ENCODE peak calls at places on chromosome 16, in ten cellular contexts. E is endodermal cell; Y is GM12878; O is tibial artery; F is A549; V is GM20000; R is CD8-positive, alpha-beta T cell; I is fibroblast of mammary gland; M is AG04450; K is psoas muscle. W is an unnamed sample.

GRCh38 chr16:74984194-74984669 is 691 bp downstream of the WDR59 start:
- DNase-seq in E (no peak), Y (no peak), O (no peak), F (peak; percentile 15), V (no peak), R (no peak), I (peak; percentile 38), M (no peak), K (no peak), W (no peak)

GRCh38 chr16:68681038-68681437 is 35.9 kb downstream of the CDH3 start:
- DNase-seq in E (no peak), Y (no peak), O (no peak), F (no peak), V (no peak), R (no peak), I (no peak), M (no peak), K (no peak), W (no peak)

GRCh38 chr16:13631916-13632315 is 288.0 kb upstream of the ERCC4 start:
- DNase-seq in E (no peak), Y (no peak), O (no peak), F (no peak), V (no peak), R (no peak), I (no peak), M (no peak), K (no peak), W (no peak)

GRCh38 chr16:77199211-77199610 is at the start of gene SYCE1L:
- DNase-seq in E (no peak), Y (no peak), O (no peak), F (no peak), V (no peak), R (no peak), I (no peak), M (no peak), K (no peak), W (no peak)

GRCh38 chr16:23679274-23679985 is 741 bp downstream of the PLK1 start:
- DNase-seq in E (peak; percentile 80), Y (no peak), O (no peak), F (peak; percentile 80), V (peak; percentile 42), R (no peak), I (peak; percentile 34), M (no peak), K (no peak), W (peak; percentile 44)

GRCh38 chr16:27644165-27644564 is 94.2 kb downstream of the KATNIP start:
- DNase-seq in E (no peak), Y (no peak), O (no peak), F (no peak), V (no peak), R (no peak), I (no peak), M (no peak), K (no peak), W (no peak)

GRCh38 chr16:89187337-89188063 is 12.8 kb downstream of the SLC22A31 start:
- DNase-seq in E (peak; percentile 63), Y (no peak), O (no peak), F (no peak), V (no peak), R (no peak), I (peak; percentile 25), M (no peak), K (peak; percentile 21), W (no peak)

GRCh38 chr16:67150058-67150832 is 553 bp downstream of the B3GNT9 start:
- DNase-seq in E (peak; percentile 93), Y (no peak), O (peak; percentile 50), F (peak; percentile 51), V (peak; percentile 91), R (no peak), I (peak; percentile 80), M (no peak), K (peak; percentile 59), W (peak; percentile 86)

GRCh38 chr16:53756329-53756996 is 52.5 kb downstream of the FTO start:
- DNase-seq in E (no peak), Y (no peak), O (no peak), F (no peak), V (no peak), R (no peak), I (no peak), M (no peak), K (no peak), W (no peak)

GRCh38 chr16:2819939-2820835 is 3.1 kb downstream of the PRSS21 start:
- DNase-seq in E (peak; percentile 52), Y (no peak), O (peak; percentile 10), F (no peak), V (no peak), R (no peak), I (no peak), M (no peak), K (no peak), W (no peak)

GRCh38 chr16:57538235-57538711 is 1.9 kb upstream of the CCDC102A start:
- DNase-seq in E (peak; percentile 38), Y (no peak), O (no peak), F (no peak), V (peak; percentile 16), R (no peak), I (no peak), M (no peak), K (no peak), W (peak; percentile 39)

GRCh38 chr16:75620326-75621169 is 2.5 kb downstream of the ADAT1 start:
- DNase-seq in E (no peak), Y (no peak), O (no peak), F (no peak), V (no peak), R (peak; percentile 4), I (no peak), M (no peak), K (no peak), W (no peak)

GRCh38 chr16:66512589-66513404 is 37.1 kb downstream of the TK2 start:
- DNase-seq in E (no peak), Y (no peak), O (peak; percentile 67), F (no peak), V (no peak), R (no peak), I (peak; percentile 51), M (no peak), K (no peak), W (no peak)

GRCh38 chr16:645852-646678 is 3.1 kb upstream of the WDR90 start:
- DNase-seq in E (no peak), Y (no peak), O (no peak), F (no peak), V (no peak), R (no peak), I (no peak), M (no peak), K (no peak), W (no peak)

GRCh38 chr16:52050418-52050817 is 496.5 kb downstream of the TOX3 start:
- DNase-seq in E (no peak), Y (no peak), O (no peak), F (no peak), V (no peak), R (no peak), I (peak; percentile 21), M (no peak), K (no peak), W (no peak)

GRCh38 chr16:85199069-85199725 is 86.9 kb upstream of the CIBAR2 start:
- DNase-seq in E (no peak), Y (no peak), O (no peak), F (no peak), V (no peak), R (no peak), I (no peak), M (no peak), K (no peak), W (no peak)
- TF ChIP-seq CTCF in E (no peak), Y (no peak), O (no peak), F (no peak), V (no peak), R (no peak), I (no peak), M (no peak), K (no peak), W (no peak)

GRCh38 chr16:22171953-22172352 is 9.6 kb downstream of the SDR42E2 start:
- DNase-seq in E (no peak), Y (no peak), O (no peak), F (no peak), V (no peak), R (no peak), I (no peak), M (no peak), K (no peak), W (no peak)

GRCh38 chr16:22177968-22178934 is 15.9 kb downstream of the SDR42E2 start:
- DNase-seq in E (no peak), Y (no peak), O (no peak), F (no peak), V (no peak), R (no peak), I (no peak), M (no peak), K (no peak), W (no peak)

GRCh38 chr16:22174642-22175041 is 12.3 kb downstream of the SDR42E2 start:
- DNase-seq in E (no peak), Y (no peak), O (no peak), F (no peak), V (no peak), R (no peak), I (no peak), M (no peak), K (no peak), W (no peak)
- TF ChIP-seq CTCF in E (no peak), Y (no peak), O (no peak), F (no peak), V (no peak), R (no peak), I (no peak), M (no peak), K (no peak), W (no peak)

GRCh38 chr16:3998793-3999478 is 117.3 kb downstream of the ADCY9 start:
- DNase-seq in E (no peak), Y (no peak), O (no peak), F (no peak), V (no peak), R (no peak), I (peak; percentile 57), M (no peak), K (peak; percentile 56), W (no peak)
- TF ChIP-seq CTCF in E (no peak), Y (no peak), O (no peak), F (no peak), V (no peak), R (no peak), I (peak; percentile 3), M (no peak), K (no peak), W (no peak)

DNA sequence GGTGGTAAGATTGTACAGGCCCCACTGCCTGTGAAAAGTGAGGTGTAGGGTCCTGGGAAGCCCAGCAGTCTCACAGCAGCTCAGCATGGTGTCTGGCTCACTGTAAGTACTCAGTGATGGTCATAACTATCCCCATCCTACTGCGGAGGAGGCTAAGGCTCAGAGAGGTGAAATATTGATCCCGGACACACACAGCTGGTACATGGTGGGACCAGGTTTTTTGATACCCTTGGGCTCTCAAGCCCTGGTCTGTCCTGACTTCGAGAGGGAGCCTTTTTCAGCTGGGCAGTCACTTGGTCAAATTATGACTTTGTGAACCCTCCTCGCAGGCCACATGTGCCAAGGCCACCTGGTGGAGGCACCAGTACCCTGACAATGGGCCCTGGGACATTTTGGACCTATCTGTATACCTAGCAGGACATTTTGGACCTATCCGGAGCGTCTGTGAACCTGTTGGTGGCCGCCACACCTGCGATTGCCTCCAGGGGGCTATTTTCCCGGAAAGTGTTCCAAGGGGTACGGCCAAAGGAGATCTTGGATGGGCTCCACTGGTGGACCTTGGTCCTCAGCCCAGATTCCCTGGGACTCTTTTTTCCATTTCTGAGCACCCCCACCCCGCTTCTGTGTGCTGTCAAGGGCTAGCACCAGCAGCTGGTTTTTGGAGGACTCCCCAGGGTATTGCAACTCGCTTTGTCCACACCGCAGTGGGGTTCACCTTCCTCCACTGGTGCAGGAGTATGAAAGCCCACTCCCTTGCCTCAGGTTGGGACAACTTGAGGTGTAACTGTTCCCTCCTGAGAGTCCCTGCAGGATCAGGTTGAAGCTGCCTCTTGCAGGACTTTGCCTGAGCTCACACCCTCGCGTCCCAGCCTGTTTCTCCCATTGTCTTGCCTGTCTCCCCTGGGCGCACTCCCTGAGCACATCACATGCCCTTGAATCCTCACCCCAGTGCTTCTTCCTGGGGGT is 83.6 kb upstream of the NKD1 start:
- DNase-seq in E (peak; percentile 75), Y (no peak), O (no peak), F (no peak), V (no peak), R (no peak), I (no peak), M (no peak), K (no peak), W (no peak)
- TF ChIP-seq CTCF in E (peak; percentile 76), Y (no peak), O (no peak), F (no peak), V (no peak), R (no peak), I (peak; percentile 6), M (no peak), K (no peak), W (no peak)